ENCODE peak calls at places on chromosome 2, in ten cellular contexts. E is AG04449; C is glomerular endothelial cell; Q is left colon; V is CD4-positive, alpha-beta memory T cell; J is T-helper 2 cell treated with Interferon-gamma antibody and Interleukin-4, amounts not matched to agents 5 μg/mL and 100 μg/mL, for 36 hours; R is A549; Y is RKO; Z is breast epithelium; K is NCI-H748 treated with DMSO at 0.1 percent for 48 hours. A is an unnamed sample.

GRCh38 chr2:236782938-236783337 is 213.3 kb downstream of the ACKR3 start:
- DNase-seq in K (peak; percentile 7), E (no peak), Z (no peak), V (no peak), Q (no peak), J (no peak), C (no peak), Y (peak; percentile 1), R (peak; percentile 10), A (no peak)

GRCh38 chr2:8239402-8240127 is 442.3 kb upstream of the ID2 start:
- DNase-seq in C (no peak), Z (no peak), R (no peak), K (no peak), V (no peak), E (no peak), J (peak; percentile 75), Y (no peak), Q (no peak), A (no peak)

GRCh38 chr2:232481322-232482140 is 6.1 kb downstream of the ECEL1 start:
- DNase-seq in C (no peak), K (no peak), V (no peak), Z (no peak), Q (peak; percentile 1), E (no peak), R (no peak), Y (no peak), J (no peak), A (no peak)

GRCh38 chr2:130864830-130865229 is 28.1 kb downstream of the ARHGEF4 start:
- DNase-seq in V (no peak), K (peak; percentile 11), J (no peak), Q (peak; percentile 24), E (peak; percentile 24), Z (no peak), Y (peak; percentile 5), C (peak; percentile 12), R (no peak), A (no peak)

GRCh38 chr2:42858140-42859005 is 66.0 kb upstream of the HAAO start:
- DNase-seq in C (no peak), E (no peak), J (no peak), Y (no peak), V (no peak), K (no peak), Z (no peak), Q (no peak), R (no peak), A (no peak)

GRCh38 chr2:168033966-168034365 is 213.4 kb downstream of the STK39 start:
- DNase-seq in Z (no peak), Q (no peak), J (no peak), C (no peak), E (no peak), Y (no peak), R (no peak), V (no peak), K (peak; percentile 32), A (no peak)

GRCh38 chr2:28250006-28250405 is 142.7 kb upstream of the FOSL2 start:
- DNase-seq in K (no peak), Z (no peak), E (peak; percentile 56), J (no peak), Q (no peak), R (peak; percentile 69), V (no peak), C (no peak), Y (peak; percentile 9), A (no peak)

GRCh38 chr2:132751838-132752237 is 81.8 kb upstream of the LYPD1 start:
- DNase-seq in Z (no peak), K (no peak), Q (no peak), Y (no peak), J (no peak), E (no peak), R (no peak), C (no peak), V (no peak), A (no peak)

GRCh38 chr2:101112772-101113157 is 38.4 kb downstream of the TBC1D8 start:
- DNase-seq in J (no peak), Z (no peak), V (no peak), R (no peak), Y (no peak), Q (no peak), C (no peak), E (no peak), K (peak; percentile 5), A (no peak)

GRCh38 chr2:118706371-118706770 is 141.1 kb downstream of the EN1 start:
- DNase-seq in J (no peak), K (no peak), V (no peak), E (no peak), Y (no peak), R (no peak), Q (no peak), C (no peak), Z (no peak), A (no peak)

GRCh38 chr2:108377411-108377810 is 343 bp upstream of the SULT1C4 start:
- DNase-seq in E (no peak), R (no peak), Z (no peak), Q (no peak), J (no peak), C (no peak), V (no peak), Y (no peak), K (no peak), A (no peak)

GRCh38 chr2:9897331-9897737 is 54.1 kb downstream of the TAF1B start:
- DNase-seq in Y (peak; percentile 68), J (peak; percentile 55), Q (peak; percentile 28), K (no peak), V (no peak), R (peak; percentile 11), C (peak; percentile 39), Z (peak; percentile 85), E (peak; percentile 83), A (peak; percentile 69)

GRCh38 chr2:237904806-237905599 is 45.6 kb downstream of the RAMP1 start:
- DNase-seq in R (no peak), C (no peak), Z (no peak), K (no peak), Q (no peak), Y (no peak), V (no peak), J (peak; percentile 68), E (peak; percentile 56), A (peak; percentile 81)

GRCh38 chr2:101150306-101151140 is 659 bp downstream of the TBC1D8 start:
- DNase-seq in Y (no peak), J (no peak), K (no peak), Q (peak; percentile 60), V (peak; percentile 21), Z (no peak), E (no peak), R (no peak), C (no peak), A (no peak)

GRCh38 chr2:233129351-233129978 is 69.3 kb downstream of the INPP5D start:
- DNase-seq in E (no peak), V (no peak), R (peak; percentile 21), J (no peak), C (no peak), Q (no peak), K (peak; percentile 5), Z (no peak), Y (no peak), A (no peak)

GRCh38 chr2:163768881-163769681 is 33.3 kb upstream of the FIGN start:
- DNase-seq in C (no peak), E (no peak), Q (no peak), J (no peak), V (no peak), Z (no peak), Y (no peak), K (no peak), R (no peak), A (no peak)

GRCh38 chr2:160666019-160666676 is 172.5 kb upstream of the RBMS1 start:
- DNase-seq in Z (no peak), C (peak; percentile 99), E (peak; percentile 96), J (no peak), Q (no peak), Y (peak; percentile 55), V (no peak), K (peak; percentile 72), R (peak; percentile 54), A (no peak)

GRCh38 chr2:84919885-84920580 is 14.6 kb downstream of the TMSB10 start:
- DNase-seq in K (no peak), R (peak; percentile 88), Q (no peak), J (peak; percentile 63), C (peak; percentile 93), Y (peak; percentile 98), E (peak; percentile 86), V (no peak), Z (peak; percentile 79), A (no peak)

GRCh38 chr2:221517362-221518121 is 54.6 kb downstream of the EPHA4 start:
- DNase-seq in E (peak; percentile 71), V (peak; percentile 85), K (no peak), Z (no peak), Q (peak; percentile 66), C (no peak), J (peak; percentile 71), R (no peak), Y (no peak), A (peak; percentile 21)

GRCh38 chr2:99771691-99772333 is 282.0 kb upstream of the REV1 start:
- DNase-seq in K (no peak), R (no peak), C (no peak), Y (no peak), V (no peak), E (no peak), Z (no peak), Q (peak; percentile 7), J (no peak), A (peak; percentile 31)

GRCh38 chr2:43399515-43400245 is 173.3 kb upstream of the ZFP36L2 start:
- DNase-seq in R (no peak), C (no peak), Q (no peak), Y (no peak), K (no peak), J (no peak), Z (no peak), V (no peak), E (peak; percentile 14), A (no peak)

GRCh38 chr2:166831930-166832329 is 56.4 kb upstream of the XIRP2 start:
- DNase-seq in J (no peak), C (no peak), E (no peak), Y (peak; percentile 16), Q (no peak), V (no peak), R (no peak), K (no peak), Z (no peak), A (no peak)

GRCh38 chr2:17754773-17755425 is 961 bp downstream of the GEN1 start:
- DNase-seq in J (no peak), C (no peak), E (no peak), Q (no peak), R (no peak), K (no peak), Y (peak; percentile 66), Z (no peak), V (no peak), A (no peak)

GRCh38 chr2:224793961-224794360 is 77.8 kb upstream of the CCDC195 start:
- DNase-seq in Q (no peak), Y (no peak), J (no peak), C (no peak), R (no peak), Z (peak; percentile 34), K (no peak), E (peak; percentile 19), V (no peak), A (peak; percentile 31)

GRCh38 chr2:166361351-166362153 is 14.2 kb downstream of the SCN9A start:
- DNase-seq in R (no peak), Q (no peak), C (peak; percentile 36), Y (peak; percentile 57), Z (no peak), K (peak; percentile 31), V (no peak), E (no peak), J (no peak), A (no peak)

GRCh38 chr2:191051177-191051576 is 37.2 kb upstream of the STAT1 start:
- DNase-seq in J (no peak), K (no peak), Z (no peak), E (no peak), Q (no peak), C (no peak), V (no peak), Y (no peak), R (no peak), A (no peak)

GRCh38 chr2:215695876-215696275 is 260.0 kb upstream of the FN1 start:
- DNase-seq in J (no peak), Z (no peak), Y (no peak), V (no peak), E (no peak), K (no peak), C (no peak), Q (no peak), R (no peak), A (no peak)

GRCh38 chr2:223725494-223725893 is 111.9 kb downstream of the AP1S3 start:
- DNase-seq in J (no peak), V (no peak), C (peak; percentile 98), K (no peak), R (peak; percentile 93), Q (peak; percentile 36), Y (peak; percentile 90), Z (peak; percentile 71), E (peak; percentile 89), A (peak; percentile 25)